ENCODE peak calls at places on chromosome 13, in four cellular contexts. B is K562, G is HEK293T, S is HepG2. U is an unnamed sample.
A peak's percentile ranks its signal among the peaks of the same experiment; 100 is the strongest.

GRCh38 chr13:27971236-27971645 is 2.1 kb upstream of the CDX2 start:
- DNase-seq in B (no peak), G (no peak), S (no peak), U (peak; percentile 77)

GRCh38 chr13:43354147-43354945 is 331.0 kb downstream of the DNAJC15 start:
- DNase-seq in B (no peak), G (no peak), S (no peak), U (no peak)

GRCh38 chr13:78040431-78040830 is 121.8 kb upstream of the EDNRB start:
- DNase-seq in B (no peak), G (no peak), S (no peak), U (no peak)

GRCh38 chr13:48641404-48641803 is 12.3 kb upstream of the CYSLTR2 start:
- DNase-seq in B (peak; percentile 24), G (no peak), S (no peak), U (no peak)

GRCh38 chr13:94121686-94122085 is 357.8 kb downstream of the DCT start:
- DNase-seq in B (no peak), G (no peak), S (no peak), U (no peak)

GRCh38 chr13:53953205-53953604 is 924.6 kb downstream of the OLFM4 start:
- DNase-seq in B (no peak), G (no peak), S (no peak), U (no peak)

GRCh38 chr13:60990032-60990733 is 425.5 kb downstream of the PCDH20 start:
- DNase-seq in B (no peak), G (peak; percentile 12), S (peak; percentile 12), U (peak; percentile 63)

GRCh38 chr13:97435297-97435682 is 1.3 kb downstream of the RAP2A start:
- DNase-seq in B (no peak), G (no peak), S (no peak), U (no peak)

GRCh38 chr13:68872338-68872737 is 1235.3 kb upstream of the ATXN8OS start:
- DNase-seq in B (no peak), G (no peak), S (no peak), U (no peak)

GRCh38 chr13:114019367-114019766 is 45.5 kb upstream of the C13orf46 start:
- DNase-seq in B (peak; percentile 87), G (peak; percentile 71), S (no peak), U (peak; percentile 79)

GRCh38 chr13:93776936-93777335 is 550.3 kb downstream of the GPC6 start:
- DNase-seq in B (no peak), G (no peak), S (no peak), U (no peak)

GRCh38 chr13:97116754-97117153 is 105.4 kb upstream of the MBNL2 start:
- DNase-seq in B (no peak), G (no peak), S (no peak), U (no peak)

GRCh38 chr13:75870397-75870801 is 234.3 kb downstream of the LMO7 start:
- DNase-seq in B (peak; percentile 26), G (peak; percentile 70), S (no peak), U (no peak)

GRCh38 chr13:30906411-30906990 is 430 bp downstream of the MEDAG start:
- DNase-seq in B (no peak), G (no peak), S (no peak), U (peak; percentile 44)

GRCh38 chr13:99916366-99917103 is 55.0 kb downstream of the ZIC5 start:
- DNase-seq in B (peak; percentile 61), G (peak; percentile 67), S (peak; percentile 76), U (no peak)

GRCh38 chr13:106796280-106797047 is 228.5 kb upstream of the ARGLU1 start:
- DNase-seq in B (no peak), G (no peak), S (no peak), U (peak; percentile 67)

GRCh38 chr13:75417006-75417384 is 65.0 kb downstream of the TBC1D4 start:
- DNase-seq in B (no peak), G (no peak), S (no peak), U (no peak)

GRCh38 chr13:53238241-53238640 is 209.6 kb downstream of the OLFM4 start:
- DNase-seq in B (no peak), G (no peak), S (no peak), U (peak; percentile 19)

GRCh38 chr13:26663801-26664200 is 96.8 kb downstream of the GPR12 start:
- DNase-seq in B (no peak), G (no peak), S (no peak), U (no peak)

GRCh38 chr13:97798836-97799235 is 154.6 kb upstream of the IPO5 start:
- DNase-seq in B (no peak), G (no peak), S (no peak), U (no peak)

GRCh38 chr13:94480672-94481145 is 1.2 kb upstream of the DCT start:
- DNase-seq in B (no peak), G (no peak), S (no peak), U (no peak)

GRCh38 chr13:96650301-96650886 is 343.9 kb downstream of the OXGR1 start:
- DNase-seq in B (no peak), G (no peak), S (no peak), U (no peak)

GRCh38 chr13:66723606-66724005 is 506.5 kb downstream of the PCDH9 start:
- DNase-seq in B (no peak), G (no peak), S (no peak), U (no peak)

GRCh38 chr13:50518131-50518530 is 325.4 kb downstream of the DLEU7 start:
- DNase-seq in B (no peak), G (no peak), S (no peak), U (no peak)

GRCh38 chr13:36251528-36251927 is 37.2 kb upstream of the SOHLH2 start:
- DNase-seq in B (peak; percentile 4), G (no peak), S (no peak), U (no peak)

GRCh38 chr13:44426461-44426860 is 52.8 kb downstream of the SERP2 start:
- DNase-seq in B (no peak), G (no peak), S (no peak), U (no peak)

GRCh38 chr13:95756072-95756471 is 79.1 kb downstream of the DNAJC3 start:
- DNase-seq in B (peak; percentile 56), G (no peak), S (no peak), U (no peak)

GRCh38 chr13:75751350-75751749 is 115.2 kb downstream of the LMO7 start:
- DNase-seq in B (no peak), G (no peak), S (no peak), U (no peak)

GRCh38 chr13:41931337-41931736 is 29.6 kb downstream of the VWA8 start:
- DNase-seq in B (no peak), G (no peak), S (no peak), U (no peak)

GRCh38 chr13:49443689-49444516 is at the start of the genes CAB39L and SETDB2:
- DNase-seq in B (peak; percentile 93), G (peak; percentile 91), S (peak; percentile 98), U (peak; percentile 99)

GRCh38 chr13:95492044-95492801 is 60.3 kb upstream of the CLDN10 start:
- DNase-seq in B (no peak), G (no peak), S (no peak), U (peak; percentile 42)

GRCh38 chr13:25630327-25630726 is 258.6 kb downstream of the ATP8A2 start:
- DNase-seq in B (no peak), G (no peak), S (no peak), U (no peak)

GRCh38 chr13:29266743-29267142 is 328.7 kb downstream of the SLC7A1 start:
- DNase-seq in B (no peak), G (no peak), S (no peak), U (no peak)

GRCh38 chr13:29260684-29261083 is 334.8 kb downstream of the SLC7A1 start:
- DNase-seq in B (no peak), G (no peak), S (no peak), U (no peak)

GRCh38 chr13:29270536-29271045 is 324.9 kb downstream of the SLC7A1 start:
- DNase-seq in B (no peak), G (no peak), S (no peak), U (no peak)

GRCh38 chr13:29266261-29266660 is 329.2 kb downstream of the SLC7A1 start:
- DNase-seq in B (no peak), G (no peak), S (no peak), U (no peak)
- TF ChIP-seq ELF4 in B (no peak), G (no peak), S (no peak), U (no peak)

GRCh38 chr13:76917096-76917495 is 30.9 kb upstream of the KCTD12 start:
- DNase-seq in B (no peak), G (no peak), S (no peak), U (no peak)
- TF ChIP-seq ELF4 in B (no peak), G (no peak), S (no peak), U (no peak)

DNA sequence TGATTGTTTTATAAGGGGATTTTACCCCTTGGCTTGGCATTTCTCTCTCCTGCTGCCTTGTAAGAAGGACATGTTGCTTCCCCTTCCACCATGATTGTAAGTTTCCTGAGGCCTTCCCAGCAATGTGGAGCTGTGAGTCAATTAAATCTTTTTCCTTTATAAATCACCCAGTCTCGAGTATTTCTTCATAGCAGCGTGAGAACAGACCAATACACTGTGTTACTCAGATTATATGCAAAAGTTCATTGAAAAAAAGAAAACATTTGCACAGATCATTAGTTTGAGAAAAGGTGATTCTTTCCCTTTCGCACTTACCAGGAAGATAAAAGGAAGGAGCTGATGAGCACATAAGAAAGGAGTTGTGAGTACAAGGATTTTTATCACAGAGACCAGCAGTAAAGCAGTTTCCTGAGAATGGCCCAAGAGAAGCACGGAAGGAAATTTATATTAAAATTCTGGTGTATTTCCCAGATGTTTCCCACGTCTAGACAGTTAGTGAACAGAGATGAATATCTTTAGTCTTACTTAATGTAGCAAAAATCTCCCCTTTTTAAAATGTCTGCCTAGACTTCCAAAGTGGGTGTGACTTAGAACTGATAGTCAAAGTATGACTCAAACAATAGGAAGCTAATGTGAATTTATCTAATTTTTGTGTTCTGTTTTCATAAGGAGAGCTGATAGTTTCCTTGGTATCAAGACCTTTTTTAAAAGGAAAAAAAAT is 431.8 kb upstream of the SGCG start:
- DNase-seq in B (no peak), G (no peak), S (no peak), U (no peak)
- TF ChIP-seq ELF4 in B (no peak), G (no peak), S (no peak), U (no peak)

GRCh38 chr13:83503424-83503823 is 378.9 kb downstream of the SLITRK1 start:
- DNase-seq in B (no peak), G (no peak), S (no peak), U (no peak)
- TF ChIP-seq ELF4 in B (no peak), G (no peak), S (no peak), U (no peak)

GRCh38 chr13:112619730-112620639 is 32.0 kb upstream of the TUBGCP3 start:
- DNase-seq in B (peak; percentile 46), G (no peak), S (no peak), U (peak; percentile 47)
- TF ChIP-seq ELF4 in B (no peak), G (no peak), S (no peak), U (no peak)

U was measured in WTC11.